ENCODE peak calls at places on chromosomes 6 and 20, in ten cellular contexts. One of them, this sample, is unnamed.

GRCh38 chr20:52493177-52493711 is 301.7 kb upstream of the ZFP64 start:
- DNase-seq in fibroblast of the conjunctiva: no peak
- DNase-seq in left ventricle myocardium superior: no peak
- DNase-seq in SW 1271: no peak
- DNase-seq in NT2/D1: no peak
- DNase-seq in foreskin fibroblast: no peak
- DNase-seq in AG08395: peak
- DNase-seq in HuH-7.5: no peak
- DNase-seq in T47D: peak
- DNase-seq in activated CD4-positive, alpha-beta T cell treated with anti-CD3 and anti-CD28 coated beads for 48 hours: peak
- DNase-seq in this sample: no peak

GRCh38 chr6:132011582-132011981 is 60.4 kb upstream of the CCN2 start:
- DNase-seq in fibroblast of the conjunctiva: peak
- DNase-seq in left ventricle myocardium superior: no peak
- DNase-seq in SW 1271: no peak
- DNase-seq in NT2/D1: no peak
- DNase-seq in foreskin fibroblast: peak
- DNase-seq in AG08395: peak
- DNase-seq in HuH-7.5: no peak
- DNase-seq in T47D: no peak
- DNase-seq in activated CD4-positive, alpha-beta T cell treated with anti-CD3 and anti-CD28 coated beads for 48 hours: no peak
- DNase-seq in this sample: no peak

GRCh38 chr20:43442310-43442880 is 15.3 kb upstream of the SRSF6 start:
- DNase-seq in fibroblast of the conjunctiva: no peak
- DNase-seq in left ventricle myocardium superior: no peak
- DNase-seq in SW 1271: no peak
- DNase-seq in NT2/D1: no peak
- DNase-seq in foreskin fibroblast: peak
- DNase-seq in AG08395: peak
- DNase-seq in HuH-7.5: no peak
- DNase-seq in T47D: peak
- DNase-seq in activated CD4-positive, alpha-beta T cell treated with anti-CD3 and anti-CD28 coated beads for 48 hours: no peak
- DNase-seq in this sample: no peak

GRCh38 chr20:39190666-39191570 is 228.8 kb downstream of the DHX35 start:
- DNase-seq in fibroblast of the conjunctiva: no peak
- DNase-seq in left ventricle myocardium superior: no peak
- DNase-seq in SW 1271: peak
- DNase-seq in NT2/D1: peak
- DNase-seq in foreskin fibroblast: peak
- DNase-seq in AG08395: peak
- DNase-seq in HuH-7.5: no peak
- DNase-seq in T47D: peak
- DNase-seq in activated CD4-positive, alpha-beta T cell treated with anti-CD3 and anti-CD28 coated beads for 48 hours: no peak
- DNase-seq in this sample: no peak

GRCh38 chr6:16677458-16677857 is 83.8 kb downstream of the ATXN1 start:
- DNase-seq in fibroblast of the conjunctiva: no peak
- DNase-seq in left ventricle myocardium superior: no peak
- DNase-seq in SW 1271: no peak
- DNase-seq in NT2/D1: no peak
- DNase-seq in foreskin fibroblast: no peak
- DNase-seq in AG08395: no peak
- DNase-seq in HuH-7.5: no peak
- DNase-seq in T47D: no peak
- DNase-seq in activated CD4-positive, alpha-beta T cell treated with anti-CD3 and anti-CD28 coated beads for 48 hours: no peak
- DNase-seq in this sample: no peak

GRCh38 chr20:50537546-50538201 is 27.5 kb downstream of the PTPN1 start:
- DNase-seq in fibroblast of the conjunctiva: no peak
- DNase-seq in left ventricle myocardium superior: no peak
- DNase-seq in SW 1271: no peak
- DNase-seq in NT2/D1: no peak
- DNase-seq in foreskin fibroblast: no peak
- DNase-seq in AG08395: no peak
- DNase-seq in HuH-7.5: no peak
- DNase-seq in T47D: no peak
- DNase-seq in activated CD4-positive, alpha-beta T cell treated with anti-CD3 and anti-CD28 coated beads for 48 hours: no peak
- DNase-seq in this sample: no peak

GRCh38 chr6:56841372-56841749 is 113.5 kb upstream of the BEND6 start:
- DNase-seq in fibroblast of the conjunctiva: no peak
- DNase-seq in left ventricle myocardium superior: no peak
- DNase-seq in SW 1271: no peak
- DNase-seq in NT2/D1: no peak
- DNase-seq in foreskin fibroblast: no peak
- DNase-seq in AG08395: no peak
- DNase-seq in HuH-7.5: no peak
- DNase-seq in T47D: no peak
- DNase-seq in activated CD4-positive, alpha-beta T cell treated with anti-CD3 and anti-CD28 coated beads for 48 hours: no peak
- DNase-seq in this sample: no peak

GRCh38 chr6:60671369-60671768 is 1614.7 kb downstream of the KHDRBS2 start:
- DNase-seq in fibroblast of the conjunctiva: no peak
- DNase-seq in left ventricle myocardium superior: no peak
- DNase-seq in SW 1271: no peak
- DNase-seq in NT2/D1: peak
- DNase-seq in foreskin fibroblast: no peak
- DNase-seq in AG08395: no peak
- DNase-seq in HuH-7.5: no peak
- DNase-seq in T47D: no peak
- DNase-seq in activated CD4-positive, alpha-beta T cell treated with anti-CD3 and anti-CD28 coated beads for 48 hours: no peak
- DNase-seq in this sample: no peak

GRCh38 chr6:163333038-163333437 is 81.5 kb upstream of the QKI start:
- DNase-seq in fibroblast of the conjunctiva: no peak
- DNase-seq in left ventricle myocardium superior: no peak
- DNase-seq in SW 1271: no peak
- DNase-seq in NT2/D1: no peak
- DNase-seq in foreskin fibroblast: no peak
- DNase-seq in AG08395: no peak
- DNase-seq in HuH-7.5: no peak
- DNase-seq in T47D: no peak
- DNase-seq in activated CD4-positive, alpha-beta T cell treated with anti-CD3 and anti-CD28 coated beads for 48 hours: no peak
- DNase-seq in this sample: no peak

GRCh38 chr6:14720411-14721102 is 525.3 kb upstream of the JARID2 start:
- DNase-seq in fibroblast of the conjunctiva: no peak
- DNase-seq in left ventricle myocardium superior: no peak
- DNase-seq in SW 1271: no peak
- DNase-seq in NT2/D1: no peak
- DNase-seq in foreskin fibroblast: no peak
- DNase-seq in AG08395: no peak
- DNase-seq in HuH-7.5: no peak
- DNase-seq in T47D: no peak
- DNase-seq in activated CD4-positive, alpha-beta T cell treated with anti-CD3 and anti-CD28 coated beads for 48 hours: no peak
- DNase-seq in this sample: no peak

GRCh38 chr6:111481836-111482235 is 1.2 kb downstream of the REV3L start:
- DNase-seq in fibroblast of the conjunctiva: no peak
- DNase-seq in left ventricle myocardium superior: no peak
- DNase-seq in SW 1271: no peak
- DNase-seq in NT2/D1: no peak
- DNase-seq in foreskin fibroblast: no peak
- DNase-seq in AG08395: no peak
- DNase-seq in HuH-7.5: peak
- DNase-seq in T47D: no peak
- DNase-seq in activated CD4-positive, alpha-beta T cell treated with anti-CD3 and anti-CD28 coated beads for 48 hours: no peak
- DNase-seq in this sample: no peak

GRCh38 chr6:30565772-30566171 is 5.5 kb upstream of the ABCF1 start:
- DNase-seq in fibroblast of the conjunctiva: no peak
- DNase-seq in left ventricle myocardium superior: no peak
- DNase-seq in SW 1271: no peak
- DNase-seq in NT2/D1: no peak
- DNase-seq in foreskin fibroblast: no peak
- DNase-seq in AG08395: no peak
- DNase-seq in HuH-7.5: no peak
- DNase-seq in T47D: no peak
- DNase-seq in activated CD4-positive, alpha-beta T cell treated with anti-CD3 and anti-CD28 coated beads for 48 hours: no peak
- DNase-seq in this sample: no peak

GRCh38 chr6:100617633-100618348 is 153.1 kb upstream of the SIM1 start:
- DNase-seq in fibroblast of the conjunctiva: no peak
- DNase-seq in left ventricle myocardium superior: no peak
- DNase-seq in SW 1271: no peak
- DNase-seq in NT2/D1: no peak
- DNase-seq in foreskin fibroblast: peak
- DNase-seq in AG08395: no peak
- DNase-seq in HuH-7.5: no peak
- DNase-seq in T47D: no peak
- DNase-seq in activated CD4-positive, alpha-beta T cell treated with anti-CD3 and anti-CD28 coated beads for 48 hours: no peak
- DNase-seq in this sample: no peak

GRCh38 chr6:126182650-126183311 is 157.1 kb upstream of the CENPW start:
- DNase-seq in fibroblast of the conjunctiva: no peak
- DNase-seq in left ventricle myocardium superior: no peak
- DNase-seq in SW 1271: no peak
- DNase-seq in NT2/D1: no peak
- DNase-seq in foreskin fibroblast: peak
- DNase-seq in AG08395: no peak
- DNase-seq in HuH-7.5: no peak
- DNase-seq in T47D: no peak
- DNase-seq in activated CD4-positive, alpha-beta T cell treated with anti-CD3 and anti-CD28 coated beads for 48 hours: no peak
- DNase-seq in this sample: no peak

GRCh38 chr6:157063176-157063934 is 260.0 kb downstream of the TMEM242 start:
- DNase-seq in fibroblast of the conjunctiva: no peak
- DNase-seq in left ventricle myocardium superior: no peak
- DNase-seq in SW 1271: no peak
- DNase-seq in NT2/D1: no peak
- DNase-seq in foreskin fibroblast: no peak
- DNase-seq in AG08395: no peak
- DNase-seq in HuH-7.5: no peak
- DNase-seq in T47D: no peak
- DNase-seq in activated CD4-positive, alpha-beta T cell treated with anti-CD3 and anti-CD28 coated beads for 48 hours: no peak
- DNase-seq in this sample: no peak

GRCh38 chr6:4259391-4259790 is 124.0 kb upstream of the ECI2 start:
- DNase-seq in fibroblast of the conjunctiva: no peak
- DNase-seq in left ventricle myocardium superior: no peak
- DNase-seq in SW 1271: no peak
- DNase-seq in NT2/D1: no peak
- DNase-seq in foreskin fibroblast: no peak
- DNase-seq in AG08395: no peak
- DNase-seq in HuH-7.5: no peak
- DNase-seq in T47D: no peak
- DNase-seq in activated CD4-positive, alpha-beta T cell treated with anti-CD3 and anti-CD28 coated beads for 48 hours: no peak
- DNase-seq in this sample: no peak

GRCh38 chr6:139699335-139699734 is 324.9 kb upstream of the CITED2 start:
- DNase-seq in fibroblast of the conjunctiva: peak
- DNase-seq in left ventricle myocardium superior: no peak
- DNase-seq in SW 1271: no peak
- DNase-seq in NT2/D1: no peak
- DNase-seq in foreskin fibroblast: peak
- DNase-seq in AG08395: peak
- DNase-seq in HuH-7.5: no peak
- DNase-seq in T47D: no peak
- DNase-seq in activated CD4-positive, alpha-beta T cell treated with anti-CD3 and anti-CD28 coated beads for 48 hours: no peak
- DNase-seq in this sample: no peak

GRCh38 chr6:63964347-63964746 is 328.7 kb downstream of the PHF3 start:
- DNase-seq in fibroblast of the conjunctiva: no peak
- DNase-seq in left ventricle myocardium superior: no peak
- DNase-seq in SW 1271: no peak
- DNase-seq in NT2/D1: peak
- DNase-seq in foreskin fibroblast: no peak
- DNase-seq in AG08395: no peak
- DNase-seq in HuH-7.5: no peak
- DNase-seq in T47D: no peak
- DNase-seq in activated CD4-positive, alpha-beta T cell treated with anti-CD3 and anti-CD28 coated beads for 48 hours: no peak
- DNase-seq in this sample: no peak

GRCh38 chr6:138226701-138227315 is 8.5 kb upstream of the PBOV1 start:
- DNase-seq in fibroblast of the conjunctiva: no peak
- DNase-seq in left ventricle myocardium superior: no peak
- DNase-seq in SW 1271: no peak
- DNase-seq in NT2/D1: no peak
- DNase-seq in foreskin fibroblast: no peak
- DNase-seq in AG08395: peak
- DNase-seq in HuH-7.5: no peak
- DNase-seq in T47D: no peak
- DNase-seq in activated CD4-positive, alpha-beta T cell treated with anti-CD3 and anti-CD28 coated beads for 48 hours: no peak
- DNase-seq in this sample: no peak

GRCh38 chr6:72825265-72825918 is 203.5 kb downstream of the KCNQ5 start:
- DNase-seq in fibroblast of the conjunctiva: no peak
- DNase-seq in left ventricle myocardium superior: no peak
- DNase-seq in SW 1271: no peak
- DNase-seq in NT2/D1: no peak
- DNase-seq in foreskin fibroblast: peak
- DNase-seq in AG08395: peak
- DNase-seq in HuH-7.5: no peak
- DNase-seq in T47D: no peak
- DNase-seq in activated CD4-positive, alpha-beta T cell treated with anti-CD3 and anti-CD28 coated beads for 48 hours: no peak
- DNase-seq in this sample: no peak

GRCh38 chr6:6851059-6851658 is 256.6 kb upstream of the RREB1 start:
- DNase-seq in fibroblast of the conjunctiva: peak
- DNase-seq in left ventricle myocardium superior: peak
- DNase-seq in SW 1271: no peak
- DNase-seq in NT2/D1: no peak
- DNase-seq in foreskin fibroblast: peak
- DNase-seq in AG08395: peak
- DNase-seq in HuH-7.5: peak
- DNase-seq in T47D: peak
- DNase-seq in activated CD4-positive, alpha-beta T cell treated with anti-CD3 and anti-CD28 coated beads for 48 hours: no peak
- DNase-seq in this sample: no peak

GRCh38 chr6:139920027-139920851 is 545.8 kb upstream of the CITED2 start:
- DNase-seq in fibroblast of the conjunctiva: no peak
- DNase-seq in left ventricle myocardium superior: no peak
- DNase-seq in SW 1271: no peak
- DNase-seq in NT2/D1: no peak
- DNase-seq in foreskin fibroblast: no peak
- DNase-seq in AG08395: no peak
- DNase-seq in HuH-7.5: no peak
- DNase-seq in T47D: no peak
- DNase-seq in activated CD4-positive, alpha-beta T cell treated with anti-CD3 and anti-CD28 coated beads for 48 hours: no peak
- DNase-seq in this sample: no peak

GRCh38 chr6:47741807-47742206 is 40.0 kb upstream of the OPN5 start:
- DNase-seq in fibroblast of the conjunctiva: no peak
- DNase-seq in left ventricle myocardium superior: no peak
- DNase-seq in SW 1271: no peak
- DNase-seq in NT2/D1: no peak
- DNase-seq in foreskin fibroblast: no peak
- DNase-seq in AG08395: no peak
- DNase-seq in HuH-7.5: no peak
- DNase-seq in T47D: no peak
- DNase-seq in activated CD4-positive, alpha-beta T cell treated with anti-CD3 and anti-CD28 coated beads for 48 hours: peak
- DNase-seq in this sample: no peak

GRCh38 chr20:25580711-25581110 is 4.6 kb downstream of the NINL start:
- DNase-seq in fibroblast of the conjunctiva: no peak
- DNase-seq in left ventricle myocardium superior: no peak
- DNase-seq in SW 1271: no peak
- DNase-seq in NT2/D1: no peak
- DNase-seq in foreskin fibroblast: peak
- DNase-seq in AG08395: no peak
- DNase-seq in HuH-7.5: no peak
- DNase-seq in T47D: peak
- DNase-seq in activated CD4-positive, alpha-beta T cell treated with anti-CD3 and anti-CD28 coated beads for 48 hours: no peak
- DNase-seq in this sample: no peak

GRCh38 chr6:137005073-137005472 is 39.7 kb downstream of the IL20RA start:
- DNase-seq in fibroblast of the conjunctiva: no peak
- DNase-seq in left ventricle myocardium superior: no peak
- DNase-seq in SW 1271: no peak
- DNase-seq in NT2/D1: no peak
- DNase-seq in foreskin fibroblast: no peak
- DNase-seq in AG08395: no peak
- DNase-seq in HuH-7.5: no peak
- DNase-seq in T47D: no peak
- DNase-seq in activated CD4-positive, alpha-beta T cell treated with anti-CD3 and anti-CD28 coated beads for 48 hours: no peak
- DNase-seq in this sample: no peak

GRCh38 chr20:60478533-60478932 is 520.3 kb downstream of the CDH26 start:
- DNase-seq in fibroblast of the conjunctiva: no peak
- DNase-seq in left ventricle myocardium superior: no peak
- DNase-seq in SW 1271: no peak
- DNase-seq in NT2/D1: no peak
- DNase-seq in foreskin fibroblast: no peak
- DNase-seq in AG08395: no peak
- DNase-seq in HuH-7.5: no peak
- DNase-seq in T47D: no peak
- DNase-seq in activated CD4-positive, alpha-beta T cell treated with anti-CD3 and anti-CD28 coated beads for 48 hours: no peak
- DNase-seq in this sample: no peak